ENCODE peak calls at places on chromosomes 16 and 17, in eight cellular contexts. T is cortex of kidney, G is iris pigment epithelial cell, W is A549, R is body of pancreas, N is adipocyte, M is C1 segment of cervical spinal cord, V is GM04504. Q is an unnamed sample.
A peak's percentile ranks its signal among the peaks of the same experiment; 100 is the strongest.

GRCh38 chr16:47311738-47312505 is 148.9 kb downstream of the ITFG1 start:
- DNase-seq in G (peak; percentile 63), M (peak; percentile 1), R (no peak), V (no peak), N (no peak), T (no peak), W (no peak), Q (no peak)

GRCh38 chr16:81546781-81547180 is 102.2 kb downstream of the CMIP start:
- DNase-seq in V (no peak), W (no peak), T (no peak), M (no peak), N (no peak), G (no peak), R (no peak), Q (no peak)

GRCh38 chr16:50102046-50102756 is 36.4 kb downstream of the HEATR3 start:
- DNase-seq in N (peak; percentile 72), W (no peak), T (no peak), M (no peak), V (peak; percentile 55), R (no peak), G (peak; percentile 89), Q (peak; percentile 32)

GRCh38 chr17:82087961-82088837 is 9.8 kb downstream of the FASN start:
- DNase-seq in T (no peak), G (no peak), V (no peak), N (no peak), R (no peak), W (no peak), M (no peak), Q (no peak)

GRCh38 chr17:60832206-60832605 is 154.6 kb downstream of the BCAS3 start:
- DNase-seq in G (no peak), R (no peak), W (no peak), T (no peak), M (no peak), V (no peak), N (peak; percentile 50), Q (no peak)

GRCh38 chr17:40350410-40351184 is 13.9 kb downstream of the GJD3 start:
- DNase-seq in G (peak; percentile 51), W (no peak), V (no peak), N (no peak), R (no peak), M (no peak), T (no peak), Q (no peak)

GRCh38 chr16:57184890-57185445 is 871 bp downstream of the PSME3IP1 start:
- DNase-seq in T (no peak), V (no peak), G (no peak), W (no peak), R (peak; percentile 19), M (no peak), N (no peak), Q (no peak)

GRCh38 chr17:28963212-28963611 is 11.9 kb upstream of the PHF12 start:
- DNase-seq in M (no peak), N (no peak), R (no peak), T (no peak), G (peak; percentile 16), W (no peak), V (no peak), Q (no peak)

GRCh38 chr17:19384723-19385391 is 2.1 kb downstream of the MFAP4 start:
- DNase-seq in R (no peak), M (peak; percentile 71), N (peak; percentile 95), V (peak; percentile 88), W (no peak), G (peak; percentile 69), T (no peak), Q (peak; percentile 88)

Q was measured in AG04450.